ENCODE peak calls at places on chromosomes 4 and X, in ten cellular contexts. One of them, this sample, is unnamed.

GRCh38 chr4:47065099-47065498 is 33.7 kb downstream of the GABRB1 start:
- DNase-seq in lower leg skin: no peak
- DNase-seq in fibroblast of the aortic adventitia: peak
- DNase-seq in foreskin fibroblast: no peak
- DNase-seq in foreskin keratinocyte: no peak
- DNase-seq in colonic mucosa: no peak
- DNase-seq in neural crest cell: no peak
- DNase-seq in suprapubic skin: no peak
- DNase-seq in endothelial cell: no peak
- DNase-seq in mammary epithelial cell: no peak
- DNase-seq in this sample: no peak

GRCh38 chr4:151882072-151882803 is 121.4 kb upstream of the GATB start:
- DNase-seq in endothelial cell: no peak
- DNase-seq in foreskin keratinocyte: no peak
- DNase-seq in fibroblast of the aortic adventitia: no peak
- DNase-seq in foreskin fibroblast: no peak
- DNase-seq in lower leg skin: no peak
- DNase-seq in mammary epithelial cell: no peak
- DNase-seq in neural crest cell: no peak
- DNase-seq in colonic mucosa: no peak
- DNase-seq in suprapubic skin: no peak
- DNase-seq in this sample: no peak

GRCh38 chr4:100294356-100294755 is 104.1 kb upstream of the DDIT4L start:
- DNase-seq in colonic mucosa: no peak
- DNase-seq in foreskin keratinocyte: no peak
- DNase-seq in fibroblast of the aortic adventitia: peak
- DNase-seq in suprapubic skin: no peak
- DNase-seq in endothelial cell: no peak
- DNase-seq in lower leg skin: no peak
- DNase-seq in foreskin fibroblast: peak
- DNase-seq in neural crest cell: no peak
- DNase-seq in mammary epithelial cell: no peak
- DNase-seq in this sample: no peak

GRCh38 chr4:88320780-88321373 is 36.5 kb upstream of the PPM1K start:
- DNase-seq in lower leg skin: no peak
- DNase-seq in endothelial cell: no peak
- DNase-seq in foreskin fibroblast: peak
- DNase-seq in suprapubic skin: no peak
- DNase-seq in fibroblast of the aortic adventitia: peak
- DNase-seq in colonic mucosa: peak
- DNase-seq in mammary epithelial cell: no peak
- DNase-seq in foreskin keratinocyte: no peak
- DNase-seq in neural crest cell: no peak
- DNase-seq in this sample: no peak

GRCh38 chrX:31603411-31604120 is 531.7 kb upstream of the FTHL17 start:
- DNase-seq in foreskin fibroblast: peak
- DNase-seq in neural crest cell: no peak
- DNase-seq in fibroblast of the aortic adventitia: no peak
- DNase-seq in lower leg skin: no peak
- DNase-seq in colonic mucosa: no peak
- DNase-seq in endothelial cell: no peak
- DNase-seq in suprapubic skin: no peak
- DNase-seq in mammary epithelial cell: no peak
- DNase-seq in foreskin keratinocyte: no peak
- DNase-seq in this sample: no peak

GRCh38 chr4:165096776-165097175 is 15.9 kb downstream of the TMEM192 start:
- DNase-seq in fibroblast of the aortic adventitia: peak
- DNase-seq in endothelial cell: no peak
- DNase-seq in foreskin fibroblast: peak
- DNase-seq in lower leg skin: no peak
- DNase-seq in foreskin keratinocyte: no peak
- DNase-seq in mammary epithelial cell: no peak
- DNase-seq in neural crest cell: no peak
- DNase-seq in colonic mucosa: no peak
- DNase-seq in suprapubic skin: no peak
- DNase-seq in this sample: no peak

GRCh38 chr4:147103403-147103946 is 157.8 kb upstream of the TTC29 start:
- DNase-seq in mammary epithelial cell: peak
- DNase-seq in fibroblast of the aortic adventitia: peak
- DNase-seq in lower leg skin: peak
- DNase-seq in colonic mucosa: no peak
- DNase-seq in suprapubic skin: peak
- DNase-seq in foreskin keratinocyte: peak
- DNase-seq in foreskin fibroblast: peak
- DNase-seq in neural crest cell: no peak
- DNase-seq in endothelial cell: no peak
- DNase-seq in this sample: no peak

GRCh38 chr4:116839826-116840225 is 245.6 kb downstream of the TRAM1L1 start:
- DNase-seq in endothelial cell: no peak
- DNase-seq in foreskin fibroblast: no peak
- DNase-seq in fibroblast of the aortic adventitia: peak
- DNase-seq in suprapubic skin: no peak
- DNase-seq in neural crest cell: no peak
- DNase-seq in mammary epithelial cell: no peak
- DNase-seq in lower leg skin: no peak
- DNase-seq in colonic mucosa: no peak
- DNase-seq in foreskin keratinocyte: no peak
- DNase-seq in this sample: no peak

GRCh38 chrX:1086444-1087409 is 125.7 kb downstream of the CRLF2 start:
- DNase-seq in fibroblast of the aortic adventitia: no peak
- DNase-seq in neural crest cell: no peak
- DNase-seq in colonic mucosa: no peak
- DNase-seq in foreskin fibroblast: no peak
- DNase-seq in suprapubic skin: no peak
- DNase-seq in mammary epithelial cell: peak
- DNase-seq in foreskin keratinocyte: peak
- DNase-seq in endothelial cell: no peak
- DNase-seq in lower leg skin: no peak
- DNase-seq in this sample: peak

GRCh38 chrX:10986616-10987015 is 124.5 kb upstream of the HCCS start:
- DNase-seq in mammary epithelial cell: no peak
- DNase-seq in colonic mucosa: no peak
- DNase-seq in suprapubic skin: no peak
- DNase-seq in neural crest cell: no peak
- DNase-seq in fibroblast of the aortic adventitia: peak
- DNase-seq in foreskin keratinocyte: no peak
- DNase-seq in endothelial cell: no peak
- DNase-seq in lower leg skin: no peak
- DNase-seq in foreskin fibroblast: no peak
- DNase-seq in this sample: no peak

GRCh38 chr4:16791460-16791859 is 107.0 kb downstream of the LDB2 start:
- DNase-seq in foreskin fibroblast: no peak
- DNase-seq in fibroblast of the aortic adventitia: no peak
- DNase-seq in mammary epithelial cell: no peak
- DNase-seq in suprapubic skin: no peak
- DNase-seq in lower leg skin: no peak
- DNase-seq in foreskin keratinocyte: no peak
- DNase-seq in colonic mucosa: no peak
- DNase-seq in endothelial cell: no peak
- DNase-seq in neural crest cell: no peak
- DNase-seq in this sample: no peak

GRCh38 chr4:52750819-52751348 is 341 bp downstream of the ERVMER34-1 start:
- DNase-seq in lower leg skin: no peak
- DNase-seq in mammary epithelial cell: peak
- DNase-seq in endothelial cell: peak
- DNase-seq in colonic mucosa: peak
- DNase-seq in foreskin keratinocyte: peak
- DNase-seq in fibroblast of the aortic adventitia: peak
- DNase-seq in suprapubic skin: peak
- DNase-seq in foreskin fibroblast: peak
- DNase-seq in neural crest cell: peak
- DNase-seq in this sample: no peak

DNA sequence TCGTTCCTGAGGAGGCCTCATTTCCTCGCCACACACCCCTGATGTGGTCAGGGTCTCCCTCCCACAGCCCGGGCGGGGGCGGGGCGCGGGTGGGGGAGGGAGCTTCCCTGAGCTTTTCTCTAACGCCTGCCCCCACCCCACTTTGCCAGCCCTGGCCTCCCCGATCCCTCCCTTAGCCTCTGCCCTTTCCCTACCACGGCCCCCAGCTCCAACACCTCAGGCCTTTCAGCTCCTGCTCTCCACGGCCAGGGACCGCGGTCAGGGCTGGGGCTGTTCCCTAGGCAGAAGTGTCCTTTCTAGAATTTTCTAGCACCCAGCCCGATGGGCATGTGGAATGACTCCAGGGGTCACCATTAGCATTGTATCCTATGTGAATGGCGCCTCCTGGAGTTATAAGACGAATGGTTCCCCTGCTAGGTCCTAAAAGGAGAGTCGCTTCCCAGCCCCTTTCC is 201.3 kb upstream of the BCOR start:
- DNase-seq in endothelial cell: peak
- DNase-seq in foreskin fibroblast: peak
- DNase-seq in neural crest cell: peak
- DNase-seq in colonic mucosa: no peak
- DNase-seq in lower leg skin: no peak
- DNase-seq in fibroblast of the aortic adventitia: peak
- DNase-seq in foreskin keratinocyte: no peak
- DNase-seq in mammary epithelial cell: no peak
- DNase-seq in suprapubic skin: no peak
- DNase-seq in this sample: no peak
- TF ChIP-seq CTCF in endothelial cell: no peak
- TF ChIP-seq CTCF in foreskin fibroblast: peak
- TF ChIP-seq CTCF in neural crest cell: peak
- TF ChIP-seq CTCF in colonic mucosa: no peak
- TF ChIP-seq CTCF in lower leg skin: no peak
- TF ChIP-seq CTCF in fibroblast of the aortic adventitia: peak
- TF ChIP-seq CTCF in foreskin keratinocyte: peak
- TF ChIP-seq CTCF in mammary epithelial cell: no peak
- TF ChIP-seq CTCF in suprapubic skin: no peak
- TF ChIP-seq CTCF in this sample: no peak

GRCh38 chrX:120029354-120029753 is 48.1 kb downstream of the RHOXF2B start:
- DNase-seq in foreskin keratinocyte: no peak
- DNase-seq in neural crest cell: no peak
- DNase-seq in lower leg skin: no peak
- DNase-seq in colonic mucosa: no peak
- DNase-seq in mammary epithelial cell: no peak
- DNase-seq in foreskin fibroblast: no peak
- DNase-seq in endothelial cell: no peak
- DNase-seq in suprapubic skin: no peak
- DNase-seq in fibroblast of the aortic adventitia: no peak
- DNase-seq in this sample: no peak
- TF ChIP-seq CTCF in foreskin keratinocyte: no peak
- TF ChIP-seq CTCF in neural crest cell: no peak
- TF ChIP-seq CTCF in lower leg skin: no peak
- TF ChIP-seq CTCF in colonic mucosa: no peak
- TF ChIP-seq CTCF in mammary epithelial cell: no peak
- TF ChIP-seq CTCF in foreskin fibroblast: no peak
- TF ChIP-seq CTCF in endothelial cell: no peak
- TF ChIP-seq CTCF in suprapubic skin: no peak
- TF ChIP-seq CTCF in fibroblast of the aortic adventitia: no peak
- TF ChIP-seq CTCF in this sample: no peak

GRCh38 chr4:185637162-185637875 is 102.0 kb upstream of the PDLIM3 start:
- DNase-seq in neural crest cell: no peak
- DNase-seq in lower leg skin: no peak
- DNase-seq in mammary epithelial cell: no peak
- DNase-seq in foreskin keratinocyte: no peak
- DNase-seq in colonic mucosa: no peak
- DNase-seq in fibroblast of the aortic adventitia: no peak
- DNase-seq in foreskin fibroblast: no peak
- DNase-seq in endothelial cell: no peak
- DNase-seq in suprapubic skin: no peak
- DNase-seq in this sample: no peak

GRCh38 chr4:185638548-185639301 is 103.4 kb upstream of the PDLIM3 start:
- DNase-seq in foreskin fibroblast: peak
- DNase-seq in foreskin keratinocyte: no peak
- DNase-seq in endothelial cell: no peak
- DNase-seq in mammary epithelial cell: no peak
- DNase-seq in colonic mucosa: no peak
- DNase-seq in fibroblast of the aortic adventitia: no peak
- DNase-seq in lower leg skin: no peak
- DNase-seq in neural crest cell: no peak
- DNase-seq in suprapubic skin: no peak
- DNase-seq in this sample: no peak

GRCh38 chr4:185638093-185638492 is 102.8 kb upstream of the PDLIM3 start:
- DNase-seq in fibroblast of the aortic adventitia: no peak
- DNase-seq in foreskin fibroblast: no peak
- DNase-seq in foreskin keratinocyte: no peak
- DNase-seq in suprapubic skin: no peak
- DNase-seq in lower leg skin: no peak
- DNase-seq in endothelial cell: no peak
- DNase-seq in colonic mucosa: no peak
- DNase-seq in neural crest cell: no peak
- DNase-seq in mammary epithelial cell: no peak
- DNase-seq in this sample: no peak

DNA sequence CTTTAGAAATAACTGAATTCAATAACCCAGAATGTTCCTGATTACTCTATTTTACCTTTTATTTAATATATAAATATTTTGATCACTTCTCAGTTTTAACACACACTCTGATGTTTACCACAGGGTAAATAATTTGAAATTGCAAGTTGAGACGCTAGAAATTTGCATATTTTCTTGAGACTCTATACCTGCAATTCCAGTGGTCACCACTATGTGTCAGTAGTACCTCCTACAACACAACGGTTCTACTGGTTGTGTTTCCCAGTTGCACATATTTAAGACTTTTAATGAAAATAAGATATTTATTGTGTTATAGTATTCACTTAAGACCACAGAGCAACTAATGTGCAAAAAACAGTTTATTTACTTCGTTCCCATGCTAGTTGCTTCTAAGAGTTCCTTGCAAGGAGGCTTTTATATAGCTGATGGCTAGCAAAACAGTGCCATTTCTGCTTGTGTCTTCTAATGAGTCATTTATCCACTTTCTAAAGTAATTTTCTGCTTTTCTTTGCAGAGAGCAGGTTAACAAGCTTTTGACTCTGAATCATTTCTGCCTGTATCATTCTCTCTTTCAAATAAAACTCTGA is 98.9 kb upstream of the PDLIM3 start:
- DNase-seq in colonic mucosa: no peak
- DNase-seq in suprapubic skin: no peak
- DNase-seq in foreskin fibroblast: no peak
- DNase-seq in lower leg skin: no peak
- DNase-seq in endothelial cell: no peak
- DNase-seq in neural crest cell: no peak
- DNase-seq in mammary epithelial cell: no peak
- DNase-seq in foreskin keratinocyte: no peak
- DNase-seq in fibroblast of the aortic adventitia: no peak
- DNase-seq in this sample: no peak
- TF ChIP-seq CTCF in colonic mucosa: no peak
- TF ChIP-seq CTCF in suprapubic skin: no peak
- TF ChIP-seq CTCF in foreskin fibroblast: peak
- TF ChIP-seq CTCF in lower leg skin: no peak
- TF ChIP-seq CTCF in endothelial cell: peak
- TF ChIP-seq CTCF in neural crest cell: peak
- TF ChIP-seq CTCF in mammary epithelial cell: peak
- TF ChIP-seq CTCF in foreskin keratinocyte: peak
- TF ChIP-seq CTCF in fibroblast of the aortic adventitia: peak
- TF ChIP-seq CTCF in this sample: peak

DNA sequence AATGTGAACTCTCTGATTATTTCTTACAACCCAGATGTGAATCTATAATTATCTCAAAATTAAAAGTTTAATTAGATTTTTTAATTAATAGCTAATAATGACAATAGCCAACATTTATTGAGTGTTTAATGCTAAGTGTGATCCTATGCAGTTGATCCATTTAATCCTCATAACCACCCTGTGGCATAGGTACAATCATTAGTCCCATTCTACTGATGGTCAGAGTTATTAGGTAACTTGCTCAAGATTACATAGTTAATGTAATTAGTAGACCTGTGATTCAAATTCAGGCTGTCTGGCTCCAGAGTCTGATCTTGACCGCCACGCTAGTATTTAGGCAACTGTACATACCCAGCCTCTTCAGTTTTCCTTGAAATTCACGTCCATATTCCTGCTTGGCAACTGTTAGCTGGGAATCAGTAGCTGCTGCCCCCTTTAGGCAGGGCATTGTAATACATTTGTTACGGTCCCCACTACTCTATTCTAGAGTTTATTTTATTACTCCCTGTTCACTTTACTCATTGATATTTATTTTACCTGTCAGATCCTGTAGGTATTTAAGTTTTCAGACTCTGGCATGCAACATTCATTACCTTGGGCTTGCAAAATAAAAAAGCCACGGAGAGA is 20.6 kb upstream of the TEC start:
- DNase-seq in foreskin fibroblast: peak
- DNase-seq in colonic mucosa: peak
- DNase-seq in neural crest cell: no peak
- DNase-seq in lower leg skin: no peak
- DNase-seq in foreskin keratinocyte: no peak
- DNase-seq in suprapubic skin: no peak
- DNase-seq in mammary epithelial cell: peak
- DNase-seq in fibroblast of the aortic adventitia: peak
- DNase-seq in endothelial cell: peak
- DNase-seq in this sample: no peak
- TF ChIP-seq CTCF in foreskin fibroblast: peak
- TF ChIP-seq CTCF in colonic mucosa: peak
- TF ChIP-seq CTCF in neural crest cell: peak
- TF ChIP-seq CTCF in lower leg skin: no peak
- TF ChIP-seq CTCF in foreskin keratinocyte: peak
- TF ChIP-seq CTCF in suprapubic skin: peak
- TF ChIP-seq CTCF in mammary epithelial cell: peak
- TF ChIP-seq CTCF in fibroblast of the aortic adventitia: peak
- TF ChIP-seq CTCF in endothelial cell: peak
- TF ChIP-seq CTCF in this sample: peak